ENCODE peak calls at places on chromosomes 6 and 20, in eight cellular contexts. C is activated naive CD4-positive, alpha-beta T cell treated with Interleukin-2 at 50 U/mL for 16 hours; B is Daoy; U is HT1080; K is endothelial cell; R is GM12878; L is MCF 10A; H is COR-L47. V is an unnamed sample.

GRCh38 chr6:32081676-32082075 is 27.5 kb downstream of the TNXB start:
- DNase-seq in C (no peak), B (peak), U (no peak), K (no peak), R (no peak), L (no peak), H (no peak), V (no peak)

GRCh38 chr6:124200661-124201060 is 397.0 kb downstream of the NKAIN2 start:
- DNase-seq in C (no peak), B (no peak), U (no peak), K (no peak), R (no peak), L (no peak), H (no peak), V (no peak)

GRCh38 chr6:71531006-71531405 is 242.4 kb downstream of the OGFRL1 start:
- DNase-seq in C (no peak), B (no peak), U (no peak), K (no peak), R (no peak), L (no peak), H (no peak), V (no peak)

GRCh38 chr6:135739288-135739687 is 112.2 kb upstream of the PDE7B start:
- DNase-seq in C (no peak), B (peak), U (peak), K (no peak), R (no peak), L (no peak), H (no peak), V (no peak)

GRCh38 chr6:11700118-11700718 is 78.4 kb downstream of the ADTRP start:
- DNase-seq in C (no peak), B (peak), U (peak), K (no peak), R (no peak), L (peak), H (no peak), V (no peak)

GRCh38 chr20:63062188-63063140 is 55.7 kb upstream of the BHLHE23 start:
- DNase-seq in C (no peak), B (no peak), U (no peak), K (no peak), R (no peak), L (no peak), H (no peak), V (no peak)

GRCh38 chr6:167760979-167761793 is 65.5 kb upstream of the AFDN start:
- DNase-seq in C (no peak), B (peak), U (no peak), K (no peak), R (no peak), L (peak), H (no peak), V (no peak)

GRCh38 chr6:43014434-43014909 is 423 bp downstream of the KLHDC3 start:
- DNase-seq in C (no peak), B (no peak), U (peak), K (no peak), R (no peak), L (peak), H (no peak), V (no peak)

GRCh38 chr20:17849901-17850673 is 118.5 kb downstream of the SNX5 start:
- DNase-seq in C (no peak), B (peak), U (peak), K (no peak), R (no peak), L (peak), H (no peak), V (no peak)

GRCh38 chr6:134553941-134554340 is 236.0 kb upstream of the SGK1 start:
- DNase-seq in C (no peak), B (no peak), U (no peak), K (no peak), R (no peak), L (no peak), H (no peak), V (no peak)

GRCh38 chr20:3045042-3045815 is 623 bp upstream of the MRPS26 start:
- DNase-seq in C (peak), B (peak), U (no peak), K (no peak), R (no peak), L (no peak), H (peak), V (no peak)

GRCh38 chr20:44746367-44747165 is 901 bp downstream of the KCNK15 start:
- DNase-seq in C (no peak), B (peak), U (no peak), K (no peak), R (no peak), L (no peak), H (peak), V (no peak)

GRCh38 chr6:55474386-55474785 is 104.6 kb downstream of the HMGCLL1 start:
- DNase-seq in C (no peak), B (no peak), U (peak), K (no peak), R (no peak), L (peak), H (no peak), V (no peak)

GRCh38 chr6:144216668-144217218 is 66.4 kb downstream of the STX11 start:
- DNase-seq in C (no peak), B (no peak), U (no peak), K (no peak), R (no peak), L (no peak), H (no peak), V (no peak)

V was measured in progenitor cell of endocrine pancreas.